ENCODE peak calls at places on chromosomes 4 and X, in eight cellular contexts. One of them, this sample, is unnamed.

GRCh38 chr4:72440404-72440803 is 128.6 kb downstream of the ADAMTS3 start:
- DNase-seq in esophagus muscularis mucosa: no peak
- DNase-seq in K562: no peak
- DNase-seq in Panc1: no peak
- DNase-seq in testis: no peak
- DNase-seq in AG10803: no peak
- DNase-seq in psoas muscle: no peak
- DNase-seq in lower lobe of right lung: no peak
- DNase-seq in this sample: no peak

GRCh38 chr4:44583393-44583792 is 68.0 kb downstream of the YIPF7 start:
- DNase-seq in esophagus muscularis mucosa: no peak
- DNase-seq in K562: peak
- DNase-seq in Panc1: no peak
- DNase-seq in testis: no peak
- DNase-seq in AG10803: no peak
- DNase-seq in psoas muscle: no peak
- DNase-seq in lower lobe of right lung: no peak
- DNase-seq in this sample: no peak

GRCh38 chr4:7430368-7430964 is 4.3 kb downstream of the PSAPL1 start:
- DNase-seq in esophagus muscularis mucosa: no peak
- DNase-seq in K562: no peak
- DNase-seq in Panc1: no peak
- DNase-seq in testis: peak
- DNase-seq in AG10803: no peak
- DNase-seq in psoas muscle: no peak
- DNase-seq in lower lobe of right lung: peak
- DNase-seq in this sample: no peak

GRCh38 chr4:110621328-110621812 is 1.5 kb downstream of the PITX2 start:
- DNase-seq in esophagus muscularis mucosa: no peak
- DNase-seq in K562: no peak
- DNase-seq in Panc1: no peak
- DNase-seq in testis: no peak
- DNase-seq in AG10803: no peak
- DNase-seq in psoas muscle: no peak
- DNase-seq in lower lobe of right lung: no peak
- DNase-seq in this sample: peak

GRCh38 chr4:115515379-115516171 is 402.2 kb upstream of the NDST4 start:
- DNase-seq in esophagus muscularis mucosa: no peak
- DNase-seq in K562: no peak
- DNase-seq in Panc1: no peak
- DNase-seq in testis: no peak
- DNase-seq in AG10803: no peak
- DNase-seq in psoas muscle: no peak
- DNase-seq in lower lobe of right lung: no peak
- DNase-seq in this sample: no peak

GRCh38 chrX:153726286-153727107 is 1.8 kb downstream of the ABCD1 start:
- DNase-seq in esophagus muscularis mucosa: peak
- DNase-seq in K562: peak
- DNase-seq in Panc1: no peak
- DNase-seq in testis: peak
- DNase-seq in AG10803: peak
- DNase-seq in psoas muscle: peak
- DNase-seq in lower lobe of right lung: peak
- DNase-seq in this sample: no peak

GRCh38 chr4:26719954-26720552 is 136.2 kb downstream of the TBC1D19 start:
- DNase-seq in esophagus muscularis mucosa: no peak
- DNase-seq in K562: peak
- DNase-seq in Panc1: peak
- DNase-seq in testis: no peak
- DNase-seq in AG10803: peak
- DNase-seq in psoas muscle: no peak
- DNase-seq in lower lobe of right lung: no peak
- DNase-seq in this sample: peak

GRCh38 chr4:95701500-95701899 is 138.4 kb upstream of the PDHA2 start:
- DNase-seq in esophagus muscularis mucosa: no peak
- DNase-seq in K562: no peak
- DNase-seq in Panc1: no peak
- DNase-seq in testis: no peak
- DNase-seq in AG10803: no peak
- DNase-seq in psoas muscle: no peak
- DNase-seq in lower lobe of right lung: no peak
- DNase-seq in this sample: no peak

GRCh38 chr4:134408897-134409296 is 207.3 kb upstream of the PABPC4L start:
- DNase-seq in esophagus muscularis mucosa: no peak
- DNase-seq in K562: no peak
- DNase-seq in Panc1: no peak
- DNase-seq in testis: no peak
- DNase-seq in AG10803: no peak
- DNase-seq in psoas muscle: no peak
- DNase-seq in lower lobe of right lung: no peak
- DNase-seq in this sample: no peak

GRCh38 chr4:4419896-4420295 is 33.0 kb downstream of the NSG1 start:
- DNase-seq in esophagus muscularis mucosa: no peak
- DNase-seq in K562: no peak
- DNase-seq in Panc1: no peak
- DNase-seq in testis: no peak
- DNase-seq in AG10803: no peak
- DNase-seq in psoas muscle: no peak
- DNase-seq in lower lobe of right lung: no peak
- DNase-seq in this sample: no peak

DNA sequence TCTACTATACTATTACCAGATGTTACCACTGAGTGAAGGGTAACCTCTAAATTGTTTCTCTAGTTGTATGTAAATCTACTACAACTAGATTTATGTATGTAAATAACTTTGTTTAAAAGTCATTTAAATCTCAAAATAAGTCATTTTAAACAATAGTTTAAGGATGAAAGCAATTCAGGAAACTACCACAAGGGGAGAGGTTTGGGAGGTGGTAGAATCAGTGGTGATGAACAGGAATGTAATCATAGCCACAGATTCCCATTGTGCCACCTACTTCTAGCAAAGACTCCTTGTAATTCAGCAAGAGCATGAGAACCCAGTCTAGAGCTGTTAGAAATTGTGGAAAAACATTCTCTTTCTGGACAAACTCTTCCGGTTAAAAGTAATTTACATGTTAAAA is 234.6 kb downstream of the SLC7A11 start:
- DNase-seq in esophagus muscularis mucosa: no peak
- DNase-seq in K562: no peak
- DNase-seq in Panc1: no peak
- DNase-seq in testis: no peak
- DNase-seq in AG10803: peak
- DNase-seq in psoas muscle: no peak
- DNase-seq in lower lobe of right lung: no peak
- DNase-seq in this sample: peak
- TF ChIP-seq CTCF in esophagus muscularis mucosa: peak
- TF ChIP-seq CTCF in K562: no peak
- TF ChIP-seq CTCF in Panc1: no peak
- TF ChIP-seq CTCF in testis: peak
- TF ChIP-seq CTCF in AG10803: peak
- TF ChIP-seq CTCF in psoas muscle: no peak
- TF ChIP-seq CTCF in lower lobe of right lung: no peak
- TF ChIP-seq CTCF in this sample: peak

GRCh38 chrX:64394059-64394873 is 986 bp downstream of the MTMR8 start:
- DNase-seq in esophagus muscularis mucosa: no peak
- DNase-seq in K562: peak
- DNase-seq in Panc1: no peak
- DNase-seq in testis: no peak
- DNase-seq in AG10803: no peak
- DNase-seq in psoas muscle: no peak
- DNase-seq in lower lobe of right lung: no peak
- DNase-seq in this sample: no peak

GRCh38 chrX:64398088-64398487 is 2.8 kb upstream of the MTMR8 start:
- DNase-seq in esophagus muscularis mucosa: no peak
- DNase-seq in K562: no peak
- DNase-seq in Panc1: no peak
- DNase-seq in testis: no peak
- DNase-seq in AG10803: no peak
- DNase-seq in psoas muscle: no peak
- DNase-seq in lower lobe of right lung: no peak
- DNase-seq in this sample: no peak

GRCh38 chrX:64394874-64395567 is at the start of gene MTMR8:
- DNase-seq in esophagus muscularis mucosa: peak
- DNase-seq in K562: peak
- DNase-seq in Panc1: no peak
- DNase-seq in testis: peak
- DNase-seq in AG10803: no peak
- DNase-seq in psoas muscle: peak
- DNase-seq in lower lobe of right lung: peak
- DNase-seq in this sample: peak

DNA sequence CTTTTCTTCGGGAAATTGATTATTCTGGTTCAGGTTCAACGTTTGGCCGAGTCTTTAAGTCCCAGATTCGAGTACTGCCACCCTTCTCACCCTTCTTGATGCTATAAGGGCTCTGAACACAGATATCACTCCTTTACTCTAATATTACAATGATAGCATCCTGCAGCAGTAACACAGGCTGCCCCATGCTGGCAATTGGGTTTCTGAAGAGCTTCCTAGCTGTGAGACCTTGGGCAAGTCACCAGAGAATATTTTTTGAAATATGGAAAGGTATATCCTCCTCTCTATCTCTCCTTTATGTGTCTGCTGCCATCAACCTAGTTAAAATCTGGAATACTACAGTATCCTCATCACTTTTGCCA is 297 bp upstream of the MTMR8 start:
- DNase-seq in esophagus muscularis mucosa: no peak
- DNase-seq in K562: no peak
- DNase-seq in Panc1: no peak
- DNase-seq in testis: no peak
- DNase-seq in AG10803: no peak
- DNase-seq in psoas muscle: no peak
- DNase-seq in lower lobe of right lung: no peak
- DNase-seq in this sample: no peak
- H3K4me3 ChIP-seq in esophagus muscularis mucosa: peak
- H3K4me3 ChIP-seq in K562: peak
- H3K4me3 ChIP-seq in Panc1: peak
- H3K4me3 ChIP-seq in testis: peak
- H3K4me3 ChIP-seq in AG10803: no peak
- H3K4me3 ChIP-seq in psoas muscle: peak
- H3K4me3 ChIP-seq in lower lobe of right lung: peak
- H3K4me3 ChIP-seq in this sample: no peak

GRCh38 chr4:71187399-71188196 is 151.2 kb upstream of the SLC4A4 start:
- DNase-seq in esophagus muscularis mucosa: no peak
- DNase-seq in K562: no peak
- DNase-seq in Panc1: no peak
- DNase-seq in testis: peak
- DNase-seq in AG10803: peak
- DNase-seq in psoas muscle: peak
- DNase-seq in lower lobe of right lung: peak
- DNase-seq in this sample: no peak

GRCh38 chr4:71186566-71187398 is 152.0 kb upstream of the SLC4A4 start:
- DNase-seq in esophagus muscularis mucosa: no peak
- DNase-seq in K562: no peak
- DNase-seq in Panc1: no peak
- DNase-seq in testis: peak
- DNase-seq in AG10803: peak
- DNase-seq in psoas muscle: peak
- DNase-seq in lower lobe of right lung: peak
- DNase-seq in this sample: peak

GRCh38 chr4:71188951-71189350 is 149.9 kb upstream of the SLC4A4 start:
- DNase-seq in esophagus muscularis mucosa: no peak
- DNase-seq in K562: no peak
- DNase-seq in Panc1: no peak
- DNase-seq in testis: no peak
- DNase-seq in AG10803: no peak
- DNase-seq in psoas muscle: no peak
- DNase-seq in lower lobe of right lung: no peak
- DNase-seq in this sample: no peak

GRCh38 chr4:71188197-71188625 is 150.6 kb upstream of the SLC4A4 start:
- DNase-seq in esophagus muscularis mucosa: no peak
- DNase-seq in K562: no peak
- DNase-seq in Panc1: no peak
- DNase-seq in testis: no peak
- DNase-seq in AG10803: no peak
- DNase-seq in psoas muscle: no peak
- DNase-seq in lower lobe of right lung: no peak
- DNase-seq in this sample: no peak

GRCh38 chr4:71189471-71189870 is 149.3 kb upstream of the SLC4A4 start:
- DNase-seq in esophagus muscularis mucosa: no peak
- DNase-seq in K562: no peak
- DNase-seq in Panc1: no peak
- DNase-seq in testis: no peak
- DNase-seq in AG10803: peak
- DNase-seq in psoas muscle: no peak
- DNase-seq in lower lobe of right lung: no peak
- DNase-seq in this sample: no peak
- TF ChIP-seq CTCF in esophagus muscularis mucosa: no peak
- TF ChIP-seq CTCF in K562: no peak
- TF ChIP-seq CTCF in Panc1: no peak
- TF ChIP-seq CTCF in testis: no peak
- TF ChIP-seq CTCF in AG10803: peak
- TF ChIP-seq CTCF in psoas muscle: no peak
- TF ChIP-seq CTCF in lower lobe of right lung: no peak
- TF ChIP-seq CTCF in this sample: no peak

GRCh38 chr4:121953860-121954259 is 2.0 kb upstream of the TRPC3 start:
- DNase-seq in esophagus muscularis mucosa: no peak
- DNase-seq in K562: no peak
- DNase-seq in Panc1: no peak
- DNase-seq in testis: no peak
- DNase-seq in AG10803: no peak
- DNase-seq in psoas muscle: no peak
- DNase-seq in lower lobe of right lung: no peak
- DNase-seq in this sample: no peak

GRCh38 chr4:121951570-121952110 is at the start of gene TRPC3:
- DNase-seq in esophagus muscularis mucosa: no peak
- DNase-seq in K562: peak
- DNase-seq in Panc1: no peak
- DNase-seq in testis: peak
- DNase-seq in AG10803: peak
- DNase-seq in psoas muscle: peak
- DNase-seq in lower lobe of right lung: peak
- DNase-seq in this sample: peak

GRCh38 chr4:121950680-121951569 is 935 bp downstream of the TRPC3 start:
- DNase-seq in esophagus muscularis mucosa: no peak
- DNase-seq in K562: no peak
- DNase-seq in Panc1: no peak
- DNase-seq in testis: peak
- DNase-seq in AG10803: peak
- DNase-seq in psoas muscle: peak
- DNase-seq in lower lobe of right lung: peak
- DNase-seq in this sample: no peak

GRCh38 chr4:121950212-121950679 is 1.6 kb downstream of the TRPC3 start:
- DNase-seq in esophagus muscularis mucosa: no peak
- DNase-seq in K562: peak
- DNase-seq in Panc1: no peak
- DNase-seq in testis: peak
- DNase-seq in AG10803: peak
- DNase-seq in psoas muscle: peak
- DNase-seq in lower lobe of right lung: peak
- DNase-seq in this sample: peak

DNA sequence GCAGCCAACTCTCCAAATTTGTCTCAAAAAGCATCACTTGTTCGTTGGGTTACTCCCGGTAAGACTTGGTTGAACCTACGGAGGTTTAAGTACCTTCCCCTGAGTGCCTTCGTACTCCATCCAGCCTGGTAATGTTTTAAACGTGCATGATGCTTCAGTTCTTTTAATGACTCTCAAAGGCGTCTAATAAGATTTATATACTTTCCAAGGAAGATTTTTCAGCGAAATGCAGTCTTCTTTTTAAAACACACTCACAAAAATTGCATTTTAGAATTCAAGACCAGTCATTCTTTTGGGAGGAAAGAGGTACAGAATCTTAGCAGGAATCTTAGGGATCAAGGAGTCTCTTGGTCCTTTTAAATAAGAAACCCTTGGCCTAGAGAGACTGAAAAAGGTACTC is 430 bp upstream of the TRPC3 start:
- DNase-seq in esophagus muscularis mucosa: no peak
- DNase-seq in K562: no peak
- DNase-seq in Panc1: no peak
- DNase-seq in testis: no peak
- DNase-seq in AG10803: no peak
- DNase-seq in psoas muscle: no peak
- DNase-seq in lower lobe of right lung: no peak
- DNase-seq in this sample: no peak
- H3K4me3 ChIP-seq in esophagus muscularis mucosa: peak
- H3K4me3 ChIP-seq in K562: no peak
- H3K4me3 ChIP-seq in Panc1: no peak
- H3K4me3 ChIP-seq in testis: peak
- H3K4me3 ChIP-seq in AG10803: peak
- H3K4me3 ChIP-seq in psoas muscle: peak
- H3K4me3 ChIP-seq in lower lobe of right lung: peak
- H3K4me3 ChIP-seq in this sample: peak

This sample was measured in foreskin fibroblast.